ENCODE peak calls at places on chromosomes 16 and 17, in five cellular contexts. P, S, Q, E and Z are unnamed samples.

GRCh38 chr17:146983-147761 is 9.8 kb downstream of the SCGB1C2 start:
- DNase-seq in P (no peak), S (no peak), Q (no peak), E (no peak), Z (no peak)

GRCh38 chr17:19448341-19449268 is 37.6 kb downstream of the RNF112 start:
- DNase-seq in P (no peak), S (no peak), Q (no peak), E (peak; percentile 84), Z (peak; percentile 99)

GRCh38 chr17:36535669-36536081 is 888 bp downstream of the PIGW start:
- DNase-seq in P (no peak), S (no peak), Q (no peak), E (no peak), Z (peak; percentile 9)

GRCh38 chr16:22659933-22660332 is 149.2 kb downstream of the NPIPB5 start:
- DNase-seq in P (no peak), S (peak; percentile 79), Q (no peak), E (no peak), Z (no peak)

GRCh38 chr17:80101160-80101945 is at the start of gene GAA:
- DNase-seq in P (peak; percentile 72), S (peak; percentile 98), Q (peak; percentile 78), E (peak; percentile 97), Z (peak; percentile 83)

GRCh38 chr16:64544859-64545258 is 577.0 kb downstream of the CDH11 start:
- DNase-seq in P (no peak), S (no peak), Q (no peak), E (no peak), Z (no peak)

GRCh38 chr16:67399218-67399733 is 6.0 kb upstream of the TPPP3 start:
- DNase-seq in P (peak; percentile 36), S (no peak), Q (peak; percentile 48), E (peak; percentile 74), Z (peak; percentile 47)

GRCh38 chr17:5587431-5588032 is 3.2 kb upstream of the NLRP1 start:
- DNase-seq in P (peak; percentile 12), S (peak; percentile 78), Q (no peak), E (peak; percentile 69), Z (peak; percentile 63)